ENCODE peak calls at places on chromosomes 1 and 21, in four cellular contexts. Z is left ventricle myocardium superior, W is H54, R is cerebellar nuclear complex. Q is an unnamed sample.

GRCh38 chr1:5708266-5708978 is 283.8 kb downstream of the NPHP4 start:
- DNase-seq in Z (no peak), W (no peak), R (no peak), Q (peak; percentile 49)

GRCh38 chr1:6025269-6026094 is 20.2 kb upstream of the KCNAB2 start:
- DNase-seq in Z (no peak), W (peak; percentile 64), R (no peak), Q (no peak)

GRCh38 chr1:55314740-55315139 is 99.6 kb upstream of the USP24 start:
- DNase-seq in Z (no peak), W (no peak), R (no peak), Q (no peak)

GRCh38 chr1:198678301-198678836 is 39.5 kb downstream of the PTPRC start:
- DNase-seq in Z (no peak), W (no peak), R (no peak), Q (no peak)

GRCh38 chr1:1332774-1333480 is 1.8 kb downstream of the TAS1R3 start:
- DNase-seq in Z (no peak), W (no peak), R (no peak), Q (no peak)

GRCh38 chr1:246153796-246154212 is 353.3 kb downstream of the SMYD3 start:
- DNase-seq in Z (no peak), W (no peak), R (no peak), Q (no peak)

GRCh38 chr1:209412036-209412435 is 171.5 kb upstream of the CAMK1G start:
- DNase-seq in Z (no peak), W (no peak), R (no peak), Q (no peak)

GRCh38 chr1:211309617-211310016 is 17.0 kb upstream of the TRAF5 start:
- DNase-seq in Z (no peak), W (no peak), R (no peak), Q (no peak)

GRCh38 chr1:115469703-115470476 is 131.8 kb upstream of the NGF start:
- DNase-seq in Z (peak; percentile 56), W (peak; percentile 80), R (no peak), Q (no peak)

GRCh38 chr1:4778056-4778455 is 123.6 kb downstream of the AJAP1 start:
- DNase-seq in Z (no peak), W (no peak), R (no peak), Q (no peak)

GRCh38 chr1:205298191-205298994 is 23.2 kb downstream of the NUAK2 start:
- DNase-seq in Z (no peak), W (peak; percentile 74), R (no peak), Q (no peak)

GRCh38 chr1:51316764-51317120 is 13.6 kb downstream of the TTC39A start:
- DNase-seq in Z (no peak), W (no peak), R (no peak), Q (no peak)

GRCh38 chr1:241837901-241838300 is 10.1 kb upstream of the EXO1 start:
- DNase-seq in Z (no peak), W (no peak), R (no peak), Q (no peak)

GRCh38 chr1:110056776-110057175 is 13.7 kb downstream of the ALX3 start:
- DNase-seq in Z (no peak), W (peak; percentile 44), R (no peak), Q (no peak)

GRCh38 chr1:214123061-214123784 is 135.4 kb downstream of the PROX1 start:
- DNase-seq in Z (peak; percentile 46), W (peak; percentile 33), R (no peak), Q (no peak)

GRCh38 chr1:16430598-16430997 is 6.6 kb downstream of the SPATA21 start:
- DNase-seq in Z (no peak), W (no peak), R (no peak), Q (no peak)

GRCh38 chr1:27037518-27037917 is 24.9 kb upstream of the TENT5B start:
- DNase-seq in Z (no peak), W (no peak), R (no peak), Q (no peak)

GRCh38 chr1:84869750-84870149 is 23.3 kb downstream of the LPAR3 start:
- DNase-seq in Z (no peak), W (no peak), R (no peak), Q (no peak)

GRCh38 chr1:227894831-227895451 is 52.8 kb downstream of the WNT9A start:
- DNase-seq in Z (no peak), W (no peak), R (no peak), Q (no peak)

GRCh38 chr1:19922015-19922688 is 1.3 kb downstream of the PLA2G2E start:
- DNase-seq in Z (no peak), W (no peak), R (no peak), Q (no peak)

GRCh38 chr1:192443616-192444015 is 126.8 kb downstream of the RGS21 start:
- DNase-seq in Z (no peak), W (no peak), R (no peak), Q (no peak)

GRCh38 chr1:117436528-117436927 is 69.3 kb downstream of the MAN1A2 start:
- DNase-seq in Z (no peak), W (no peak), R (no peak), Q (no peak)

GRCh38 chr1:242184955-242185354 is 186.1 kb upstream of the MAP1LC3C start:
- DNase-seq in Z (no peak), W (no peak), R (no peak), Q (no peak)

GRCh38 chr1:194296201-194296600 is 1109.8 kb upstream of the B3GALT2 start:
- DNase-seq in Z (no peak), W (no peak), R (no peak), Q (no peak)

GRCh38 chr1:108140177-108140576 is 60.0 kb downstream of the SLC25A24 start:
- DNase-seq in Z (no peak), W (no peak), R (no peak), Q (no peak)

GRCh38 chr21:45109831-45110492 is 35.6 kb downstream of the ADARB1 start:
- DNase-seq in Z (no peak), W (no peak), R (no peak), Q (no peak)

GRCh38 chr1:204684551-204685235 is 845 bp downstream of the LRRN2 start:
- DNase-seq in Z (peak; percentile 37), W (no peak), R (no peak), Q (peak; percentile 68)

GRCh38 chr1:204680461-204680860 is 5.1 kb downstream of the LRRN2 start:
- DNase-seq in Z (peak; percentile 50), W (no peak), R (no peak), Q (no peak)

GRCh38 chr1:185860876-185861275 is 126.7 kb downstream of the HMCN1 start:
- DNase-seq in Z (no peak), W (no peak), R (no peak), Q (no peak)

GRCh38 chr1:1044455-1044854 is 24.5 kb downstream of the AGRN start:
- DNase-seq in Z (no peak), W (no peak), R (no peak), Q (no peak)

GRCh38 chr1:241272828-241273227 is 84.2 kb downstream of the RGS7 start:
- DNase-seq in Z (no peak), W (no peak), R (no peak), Q (no peak)

GRCh38 chr1:114320586-114320985 is 166.9 kb upstream of the SYT6 start:
- DNase-seq in Z (no peak), W (no peak), R (no peak), Q (no peak)

GRCh38 chr21:16571594-16571993 is 841.8 kb downstream of the USP25 start:
- DNase-seq in Z (no peak), W (no peak), R (no peak), Q (no peak)

GRCh38 chr1:53598956-53599355 is 139.8 kb downstream of the DMRTB1 start:
- DNase-seq in Z (no peak), W (no peak), R (no peak), Q (no peak)

GRCh38 chr1:163085904-163086268 is 16.7 kb downstream of the RGS4 start:
- DNase-seq in Z (no peak), W (no peak), R (no peak), Q (no peak)

GRCh38 chr21:36028127-36029069 is 31.9 kb downstream of the SETD4 start:
- DNase-seq in Z (peak; percentile 63), W (peak; percentile 93), R (peak; percentile 5), Q (peak; percentile 89)

GRCh38 chr1:41713141-41713540 is 205.6 kb downstream of the HIVEP3 start:
- DNase-seq in Z (no peak), W (no peak), R (no peak), Q (no peak)

GRCh38 chr21:33069243-33069642 is 698 bp upstream of the OLIG1 start:
- DNase-seq in Z (no peak), W (no peak), R (no peak), Q (no peak)

Q was measured in sigmoid colon.